ENCODE peak calls at places on chromosome 5, in eight cellular contexts. One of them, this sample, is unnamed. For H3K4me1, the result is how much of the 10 kb centered on the place peaks cover.

GRCh38 chr5:57537831-57538230 is 55.2 kb upstream of the ACTBL2 start:
- DNase-seq in GM23248: peak
- DNase-seq in A549: no peak
- DNase-seq in astrocyte: peak
- DNase-seq in effector memory CD4-positive, alpha-beta T cell: no peak
- DNase-seq in pancreas: no peak
- DNase-seq in heart left ventricle: no peak
- DNase-seq in left ventricle myocardium inferior: no peak
- DNase-seq in this sample: no peak

GRCh38 chr5:32627219-32627880 is 42.0 kb downstream of the SUB1 start:
- DNase-seq in heart left ventricle: no peak
- DNase-seq in A549: no peak
- DNase-seq in left ventricle myocardium inferior: no peak
- DNase-seq in effector memory CD4-positive, alpha-beta T cell: no peak
- DNase-seq in GM23248: peak
- DNase-seq in astrocyte: no peak
- DNase-seq in pancreas: no peak
- DNase-seq in this sample: no peak

GRCh38 chr5:56633950-56634349 is 181.4 kb upstream of the MAP3K1 start:
- DNase-seq in effector memory CD4-positive, alpha-beta T cell: no peak
- DNase-seq in heart left ventricle: no peak
- DNase-seq in GM23248: peak
- DNase-seq in A549: no peak
- DNase-seq in left ventricle myocardium inferior: no peak
- DNase-seq in astrocyte: no peak
- DNase-seq in pancreas: no peak
- DNase-seq in this sample: no peak

GRCh38 chr5:154078305-154078704 is 39.5 kb downstream of the MFAP3 start:
- DNase-seq in astrocyte: no peak
- DNase-seq in heart left ventricle: no peak
- DNase-seq in pancreas: no peak
- DNase-seq in GM23248: no peak
- DNase-seq in A549: no peak
- DNase-seq in effector memory CD4-positive, alpha-beta T cell: no peak
- DNase-seq in left ventricle myocardium inferior: no peak
- DNase-seq in this sample: no peak

GRCh38 chr5:181234455-181235306 is 9.0 kb downstream of the RACK1 start:
- DNase-seq in heart left ventricle: no peak
- DNase-seq in pancreas: no peak
- DNase-seq in astrocyte: no peak
- DNase-seq in left ventricle myocardium inferior: no peak
- DNase-seq in GM23248: no peak
- DNase-seq in effector memory CD4-positive, alpha-beta T cell: no peak
- DNase-seq in A549: no peak
- DNase-seq in this sample: no peak

GRCh38 chr5:8598356-8598755 is 729.4 kb downstream of the MTRR start:
- DNase-seq in effector memory CD4-positive, alpha-beta T cell: no peak
- DNase-seq in left ventricle myocardium inferior: no peak
- DNase-seq in pancreas: no peak
- DNase-seq in GM23248: no peak
- DNase-seq in astrocyte: no peak
- DNase-seq in A549: no peak
- DNase-seq in heart left ventricle: no peak
- DNase-seq in this sample: no peak

GRCh38 chr5:93611900-93612898 is 29.2 kb downstream of the NR2F1 start:
- DNase-seq in heart left ventricle: no peak
- DNase-seq in astrocyte: peak
- DNase-seq in GM23248: peak
- DNase-seq in left ventricle myocardium inferior: no peak
- DNase-seq in pancreas: no peak
- DNase-seq in A549: no peak
- DNase-seq in effector memory CD4-positive, alpha-beta T cell: no peak
- DNase-seq in this sample: peak

GRCh38 chr5:142600092-142600491 is 85.8 kb downstream of the FGF1 start:
- DNase-seq in left ventricle myocardium inferior: no peak
- DNase-seq in A549: no peak
- DNase-seq in pancreas: no peak
- DNase-seq in effector memory CD4-positive, alpha-beta T cell: no peak
- DNase-seq in astrocyte: no peak
- DNase-seq in heart left ventricle: no peak
- DNase-seq in GM23248: no peak
- DNase-seq in this sample: no peak

GRCh38 chr5:5181650-5182324 is 41.7 kb downstream of the ADAMTS16 start:
- DNase-seq in effector memory CD4-positive, alpha-beta T cell: no peak
- DNase-seq in GM23248: no peak
- DNase-seq in left ventricle myocardium inferior: no peak
- DNase-seq in A549: no peak
- DNase-seq in pancreas: no peak
- DNase-seq in heart left ventricle: no peak
- DNase-seq in astrocyte: no peak
- DNase-seq in this sample: no peak

GRCh38 chr5:2709996-2710689 is 41.3 kb downstream of the IRX2 start:
- DNase-seq in astrocyte: no peak
- DNase-seq in pancreas: no peak
- DNase-seq in left ventricle myocardium inferior: no peak
- DNase-seq in heart left ventricle: no peak
- DNase-seq in GM23248: no peak
- DNase-seq in A549: no peak
- DNase-seq in effector memory CD4-positive, alpha-beta T cell: no peak
- DNase-seq in this sample: no peak

GRCh38 chr5:74956278-74956677 is 90.1 kb upstream of the FAM169A start:
- DNase-seq in pancreas: no peak
- DNase-seq in A549: no peak
- DNase-seq in left ventricle myocardium inferior: no peak
- DNase-seq in GM23248: no peak
- DNase-seq in heart left ventricle: no peak
- DNase-seq in astrocyte: no peak
- DNase-seq in effector memory CD4-positive, alpha-beta T cell: no peak
- DNase-seq in this sample: no peak

GRCh38 chr5:38478166-38478565 is 78.3 kb downstream of the LIFR start:
- DNase-seq in GM23248: no peak
- DNase-seq in astrocyte: no peak
- DNase-seq in left ventricle myocardium inferior: no peak
- DNase-seq in heart left ventricle: no peak
- DNase-seq in effector memory CD4-positive, alpha-beta T cell: no peak
- DNase-seq in A549: no peak
- DNase-seq in pancreas: no peak
- DNase-seq in this sample: no peak

GRCh38 chr5:38483788-38484398 is 72.6 kb downstream of the LIFR start:
- DNase-seq in GM23248: no peak
- DNase-seq in left ventricle myocardium inferior: no peak
- DNase-seq in A549: no peak
- DNase-seq in pancreas: no peak
- DNase-seq in effector memory CD4-positive, alpha-beta T cell: no peak
- DNase-seq in astrocyte: no peak
- DNase-seq in heart left ventricle: no peak
- DNase-seq in this sample: no peak

DNA sequence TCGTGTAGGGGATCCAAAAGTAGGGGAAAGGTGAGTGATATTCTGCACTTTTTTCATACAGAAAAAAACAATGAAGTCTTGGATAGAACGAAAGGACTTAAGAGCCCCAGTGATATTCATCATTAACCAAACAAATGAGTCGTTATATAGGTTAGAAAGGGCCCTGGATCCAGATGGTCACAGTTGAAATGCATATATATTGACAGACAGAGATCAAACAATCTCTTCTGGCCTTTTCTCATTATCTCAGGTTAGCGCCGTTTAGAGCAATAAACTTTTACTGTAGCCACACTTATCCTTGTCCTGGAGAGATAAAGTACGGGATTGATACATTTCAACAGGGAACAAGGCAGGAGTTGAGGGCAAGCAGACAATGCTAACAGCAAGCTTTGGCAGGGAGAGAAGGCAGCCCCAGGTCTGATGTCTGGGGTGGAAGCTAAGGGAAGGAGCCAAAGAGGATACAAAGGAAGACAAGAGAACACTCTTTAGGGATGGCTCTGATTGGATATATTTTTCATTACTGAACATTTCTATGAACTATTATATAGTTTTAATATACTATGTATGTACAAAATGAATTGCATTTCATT is 77.0 kb downstream of the LIFR start:
- DNase-seq in heart left ventricle: no peak
- DNase-seq in A549: no peak
- DNase-seq in left ventricle myocardium inferior: no peak
- DNase-seq in effector memory CD4-positive, alpha-beta T cell: no peak
- DNase-seq in GM23248: no peak
- DNase-seq in astrocyte: no peak
- DNase-seq in pancreas: no peak
- DNase-seq in this sample: peak
- H3K4me1 ChIP-seq in heart left ventricle: under half
- H3K4me1 ChIP-seq in A549: under half
- H3K4me1 ChIP-seq in left ventricle myocardium inferior: under half
- H3K4me1 ChIP-seq in effector memory CD4-positive, alpha-beta T cell: under half
- H3K4me1 ChIP-seq in GM23248: under half
- H3K4me1 ChIP-seq in astrocyte: under half
- H3K4me1 ChIP-seq in pancreas: under half
- H3K4me1 ChIP-seq in this sample: under half

GRCh38 chr5:14668247-14668646 is 3.7 kb downstream of the OTULIN start:
- DNase-seq in left ventricle myocardium inferior: no peak
- DNase-seq in A549: no peak
- DNase-seq in GM23248: no peak
- DNase-seq in astrocyte: no peak
- DNase-seq in effector memory CD4-positive, alpha-beta T cell: no peak
- DNase-seq in heart left ventricle: no peak
- DNase-seq in pancreas: no peak
- DNase-seq in this sample: no peak

GRCh38 chr5:14665110-14665822 is 748 bp downstream of the OTULIN start:
- DNase-seq in GM23248: peak
- DNase-seq in pancreas: peak
- DNase-seq in heart left ventricle: peak
- DNase-seq in effector memory CD4-positive, alpha-beta T cell: no peak
- DNase-seq in A549: peak
- DNase-seq in astrocyte: no peak
- DNase-seq in left ventricle myocardium inferior: peak
- DNase-seq in this sample: peak

GRCh38 chr5:14665949-14666741 is 1.6 kb downstream of the OTULIN start:
- DNase-seq in heart left ventricle: no peak
- DNase-seq in A549: peak
- DNase-seq in effector memory CD4-positive, alpha-beta T cell: peak
- DNase-seq in GM23248: peak
- DNase-seq in left ventricle myocardium inferior: no peak
- DNase-seq in pancreas: peak
- DNase-seq in astrocyte: no peak
- DNase-seq in this sample: peak

GRCh38 chr5:14667770-14668169 is 3.3 kb downstream of the OTULIN start:
- DNase-seq in GM23248: no peak
- DNase-seq in heart left ventricle: no peak
- DNase-seq in A549: no peak
- DNase-seq in astrocyte: no peak
- DNase-seq in left ventricle myocardium inferior: no peak
- DNase-seq in effector memory CD4-positive, alpha-beta T cell: no peak
- DNase-seq in pancreas: no peak
- DNase-seq in this sample: no peak

GRCh38 chr5:14667290-14667689 is 2.8 kb downstream of the OTULIN start:
- DNase-seq in left ventricle myocardium inferior: no peak
- DNase-seq in astrocyte: no peak
- DNase-seq in GM23248: no peak
- DNase-seq in pancreas: no peak
- DNase-seq in heart left ventricle: no peak
- DNase-seq in A549: no peak
- DNase-seq in effector memory CD4-positive, alpha-beta T cell: no peak
- DNase-seq in this sample: no peak
- H3K4me1 ChIP-seq in left ventricle myocardium inferior: half or more
- H3K4me1 ChIP-seq in astrocyte: under half
- H3K4me1 ChIP-seq in GM23248: under half
- H3K4me1 ChIP-seq in pancreas: under half
- H3K4me1 ChIP-seq in heart left ventricle: half or more
- H3K4me1 ChIP-seq in A549: half or more
- H3K4me1 ChIP-seq in effector memory CD4-positive, alpha-beta T cell: half or more
- H3K4me1 ChIP-seq in this sample: under half

DNA sequence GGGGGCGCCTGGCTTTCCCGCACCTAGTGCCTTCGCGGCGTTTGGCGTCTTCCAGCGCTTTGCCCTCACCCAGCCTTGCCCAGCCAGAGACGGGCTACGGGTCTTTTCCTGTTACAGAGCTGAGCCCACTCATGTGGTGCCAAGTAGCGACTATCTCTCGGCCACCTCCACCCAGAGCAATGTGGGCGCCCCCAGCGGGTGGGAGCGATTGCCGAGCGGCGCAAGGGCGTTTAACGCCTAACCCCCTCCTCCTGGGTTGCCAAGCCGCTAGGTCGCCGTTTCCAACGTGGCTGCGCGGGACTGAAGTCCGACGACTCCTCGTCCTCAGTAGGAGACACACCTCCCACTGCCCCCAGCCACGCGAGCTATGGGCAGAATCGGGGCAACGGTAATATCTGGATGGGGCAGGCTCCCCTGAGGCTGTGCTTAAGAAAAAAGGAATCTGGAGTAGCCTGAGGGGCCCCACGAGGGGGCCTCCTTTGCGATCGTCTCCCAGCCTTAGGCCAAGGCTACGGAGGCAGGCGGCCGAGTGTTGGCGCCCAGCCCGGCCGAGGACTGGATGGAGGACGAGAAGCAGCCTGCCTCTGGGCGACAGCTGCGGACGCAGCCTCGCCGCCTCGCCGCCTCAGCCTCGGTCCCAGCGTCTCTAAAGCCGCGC is 5.8 kb downstream of the TLX3 start:
- DNase-seq in effector memory CD4-positive, alpha-beta T cell: no peak
- DNase-seq in astrocyte: no peak
- DNase-seq in A549: no peak
- DNase-seq in heart left ventricle: no peak
- DNase-seq in GM23248: no peak
- DNase-seq in left ventricle myocardium inferior: peak
- DNase-seq in pancreas: no peak
- DNase-seq in this sample: no peak
- H3K4me1 ChIP-seq in effector memory CD4-positive, alpha-beta T cell: under half
- H3K4me1 ChIP-seq in astrocyte: under half
- H3K4me1 ChIP-seq in A549: under half
- H3K4me1 ChIP-seq in heart left ventricle: under half
- H3K4me1 ChIP-seq in GM23248: under half
- H3K4me1 ChIP-seq in left ventricle myocardium inferior: half or more
- H3K4me1 ChIP-seq in pancreas: under half
- H3K4me1 ChIP-seq in this sample: under half

GRCh38 chr5:177303121-177303924 is at the start of the genes PRELID1 and RAB24:
- DNase-seq in heart left ventricle: peak
- DNase-seq in A549: peak
- DNase-seq in left ventricle myocardium inferior: peak
- DNase-seq in pancreas: peak
- DNase-seq in astrocyte: peak
- DNase-seq in GM23248: peak
- DNase-seq in effector memory CD4-positive, alpha-beta T cell: peak
- DNase-seq in this sample: peak
- H3K4me1 ChIP-seq in heart left ventricle: under half
- H3K4me1 ChIP-seq in A549: under half
- H3K4me1 ChIP-seq in left ventricle myocardium inferior: half or more
- H3K4me1 ChIP-seq in pancreas: under half
- H3K4me1 ChIP-seq in astrocyte: under half
- H3K4me1 ChIP-seq in GM23248: under half
- H3K4me1 ChIP-seq in effector memory CD4-positive, alpha-beta T cell: under half
- H3K4me1 ChIP-seq in this sample: under half

DNA sequence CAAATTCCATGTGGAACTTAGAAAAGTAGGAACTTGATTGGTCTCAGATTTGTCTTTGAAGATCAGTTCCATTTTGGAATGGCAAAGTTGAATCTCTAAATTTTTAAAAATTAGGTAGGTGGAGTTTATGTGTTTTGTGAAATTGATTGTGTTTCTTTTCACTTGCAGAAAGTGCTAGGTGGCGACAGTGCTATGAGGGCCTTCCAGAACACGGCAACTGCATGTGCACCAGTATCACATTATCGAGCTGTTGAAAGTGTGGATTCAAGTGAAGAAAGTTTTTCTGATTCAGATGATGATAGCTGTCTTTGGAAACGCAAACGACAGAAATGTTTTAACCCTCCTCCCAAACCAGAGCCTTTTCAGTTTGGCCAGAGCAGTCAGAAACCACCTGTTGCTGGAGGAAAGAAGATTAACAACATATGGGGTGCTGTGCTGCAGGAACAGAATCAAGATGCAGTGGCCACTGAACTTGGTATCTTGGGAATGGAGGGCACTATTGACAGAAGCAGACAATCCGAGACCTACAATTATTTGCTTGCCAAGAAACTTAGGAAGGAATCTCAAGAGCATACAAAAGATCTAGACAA is 2.8 kb downstream of the PHAX start:
- DNase-seq in A549: no peak
- DNase-seq in pancreas: no peak
- DNase-seq in astrocyte: no peak
- DNase-seq in heart left ventricle: no peak
- DNase-seq in effector memory CD4-positive, alpha-beta T cell: no peak
- DNase-seq in left ventricle myocardium inferior: no peak
- DNase-seq in GM23248: no peak
- DNase-seq in this sample: no peak
- H3K4me1 ChIP-seq in A549: under half
- H3K4me1 ChIP-seq in pancreas: under half
- H3K4me1 ChIP-seq in astrocyte: under half
- H3K4me1 ChIP-seq in heart left ventricle: half or more
- H3K4me1 ChIP-seq in effector memory CD4-positive, alpha-beta T cell: under half
- H3K4me1 ChIP-seq in left ventricle myocardium inferior: half or more
- H3K4me1 ChIP-seq in GM23248: under half
- H3K4me1 ChIP-seq in this sample: under half